ENCODE peak calls at places on chromosomes 2 and 18, in nine cellular contexts. One of them, this sample, is unnamed.

GRCh38 chr18:32351014-32351413 is 119.7 kb downstream of the GAREM1 start:
- DNase-seq in NCI-H1417: peak
- DNase-seq in kidney tubule cell: peak
- DNase-seq in breast epithelium: no peak
- DNase-seq in left lung: no peak
- DNase-seq in lower lobe of right lung: no peak
- DNase-seq in activated naive CD4-positive, alpha-beta T cell treated with anti-CD3 and anti-CD28 coated beads for 36 hours: no peak
- DNase-seq in head of caudate nucleus: no peak
- DNase-seq in NCI-H748 treated with DMSO at 0.1 percent for 48 hours: no peak
- DNase-seq in this sample: no peak

GRCh38 chr2:68811364-68811763 is 59.8 kb downstream of the BMP10 start:
- DNase-seq in kidney tubule cell: no peak
- DNase-seq in NCI-H1417: no peak
- DNase-seq in NCI-H748 treated with DMSO at 0.1 percent for 48 hours: no peak
- DNase-seq in breast epithelium: no peak
- DNase-seq in left lung: no peak
- DNase-seq in head of caudate nucleus: no peak
- DNase-seq in lower lobe of right lung: no peak
- DNase-seq in activated naive CD4-positive, alpha-beta T cell treated with anti-CD3 and anti-CD28 coated beads for 36 hours: no peak
- DNase-seq in this sample: no peak

GRCh38 chr2:73837847-73838585 is 9.3 kb downstream of the STAMBP start:
- DNase-seq in breast epithelium: no peak
- DNase-seq in lower lobe of right lung: no peak
- DNase-seq in activated naive CD4-positive, alpha-beta T cell treated with anti-CD3 and anti-CD28 coated beads for 36 hours: no peak
- DNase-seq in NCI-H748 treated with DMSO at 0.1 percent for 48 hours: no peak
- DNase-seq in head of caudate nucleus: no peak
- DNase-seq in left lung: no peak
- DNase-seq in NCI-H1417: no peak
- DNase-seq in kidney tubule cell: no peak
- DNase-seq in this sample: no peak

GRCh38 chr2:195477248-195477995 is 179.6 kb upstream of the SLC39A10 start:
- DNase-seq in activated naive CD4-positive, alpha-beta T cell treated with anti-CD3 and anti-CD28 coated beads for 36 hours: no peak
- DNase-seq in lower lobe of right lung: no peak
- DNase-seq in NCI-H1417: no peak
- DNase-seq in kidney tubule cell: peak
- DNase-seq in head of caudate nucleus: no peak
- DNase-seq in breast epithelium: no peak
- DNase-seq in left lung: no peak
- DNase-seq in NCI-H748 treated with DMSO at 0.1 percent for 48 hours: no peak
- DNase-seq in this sample: no peak

GRCh38 chr2:230326453-230327417 is at the start of gene SP140L:
- DNase-seq in lower lobe of right lung: peak
- DNase-seq in NCI-H748 treated with DMSO at 0.1 percent for 48 hours: no peak
- DNase-seq in left lung: peak
- DNase-seq in kidney tubule cell: peak
- DNase-seq in head of caudate nucleus: peak
- DNase-seq in activated naive CD4-positive, alpha-beta T cell treated with anti-CD3 and anti-CD28 coated beads for 36 hours: peak
- DNase-seq in NCI-H1417: peak
- DNase-seq in breast epithelium: peak
- DNase-seq in this sample: peak

GRCh38 chr2:23023722-23024121 is 361.3 kb upstream of the KLHL29 start:
- DNase-seq in lower lobe of right lung: no peak
- DNase-seq in kidney tubule cell: no peak
- DNase-seq in NCI-H1417: no peak
- DNase-seq in NCI-H748 treated with DMSO at 0.1 percent for 48 hours: no peak
- DNase-seq in head of caudate nucleus: no peak
- DNase-seq in left lung: no peak
- DNase-seq in activated naive CD4-positive, alpha-beta T cell treated with anti-CD3 and anti-CD28 coated beads for 36 hours: no peak
- DNase-seq in breast epithelium: no peak
- DNase-seq in this sample: no peak

GRCh38 chr2:121085801-121086200 is 199.2 kb downstream of the TFCP2L1 start:
- DNase-seq in breast epithelium: peak
- DNase-seq in NCI-H1417: peak
- DNase-seq in left lung: no peak
- DNase-seq in kidney tubule cell: no peak
- DNase-seq in NCI-H748 treated with DMSO at 0.1 percent for 48 hours: no peak
- DNase-seq in activated naive CD4-positive, alpha-beta T cell treated with anti-CD3 and anti-CD28 coated beads for 36 hours: no peak
- DNase-seq in head of caudate nucleus: no peak
- DNase-seq in lower lobe of right lung: no peak
- DNase-seq in this sample: no peak

GRCh38 chr2:199019898-199020507 is 437.7 kb downstream of the SATB2 start:
- DNase-seq in NCI-H1417: peak
- DNase-seq in activated naive CD4-positive, alpha-beta T cell treated with anti-CD3 and anti-CD28 coated beads for 36 hours: no peak
- DNase-seq in NCI-H748 treated with DMSO at 0.1 percent for 48 hours: peak
- DNase-seq in kidney tubule cell: peak
- DNase-seq in head of caudate nucleus: no peak
- DNase-seq in left lung: no peak
- DNase-seq in lower lobe of right lung: no peak
- DNase-seq in breast epithelium: no peak
- DNase-seq in this sample: no peak

GRCh38 chr18:11497585-11497984 is 111.8 kb upstream of the SLC35G4 start:
- DNase-seq in activated naive CD4-positive, alpha-beta T cell treated with anti-CD3 and anti-CD28 coated beads for 36 hours: no peak
- DNase-seq in left lung: no peak
- DNase-seq in breast epithelium: no peak
- DNase-seq in kidney tubule cell: no peak
- DNase-seq in NCI-H1417: no peak
- DNase-seq in lower lobe of right lung: no peak
- DNase-seq in NCI-H748 treated with DMSO at 0.1 percent for 48 hours: no peak
- DNase-seq in head of caudate nucleus: no peak
- DNase-seq in this sample: no peak

GRCh38 chr2:165863816-165864221 is 69.8 kb upstream of the GALNT3 start:
- DNase-seq in head of caudate nucleus: peak
- DNase-seq in NCI-H1417: peak
- DNase-seq in activated naive CD4-positive, alpha-beta T cell treated with anti-CD3 and anti-CD28 coated beads for 36 hours: peak
- DNase-seq in kidney tubule cell: no peak
- DNase-seq in lower lobe of right lung: no peak
- DNase-seq in left lung: no peak
- DNase-seq in NCI-H748 treated with DMSO at 0.1 percent for 48 hours: peak
- DNase-seq in breast epithelium: no peak
- DNase-seq in this sample: no peak

GRCh38 chr2:85924522-85924921 is 35.7 kb upstream of the ST3GAL5 start:
- DNase-seq in lower lobe of right lung: no peak
- DNase-seq in activated naive CD4-positive, alpha-beta T cell treated with anti-CD3 and anti-CD28 coated beads for 36 hours: no peak
- DNase-seq in NCI-H1417: no peak
- DNase-seq in kidney tubule cell: no peak
- DNase-seq in head of caudate nucleus: no peak
- DNase-seq in left lung: no peak
- DNase-seq in breast epithelium: peak
- DNase-seq in NCI-H748 treated with DMSO at 0.1 percent for 48 hours: no peak
- DNase-seq in this sample: no peak

GRCh38 chr18:48697441-48697840 is 158.6 kb downstream of the CTIF start:
- DNase-seq in breast epithelium: no peak
- DNase-seq in NCI-H1417: no peak
- DNase-seq in activated naive CD4-positive, alpha-beta T cell treated with anti-CD3 and anti-CD28 coated beads for 36 hours: no peak
- DNase-seq in NCI-H748 treated with DMSO at 0.1 percent for 48 hours: no peak
- DNase-seq in lower lobe of right lung: no peak
- DNase-seq in kidney tubule cell: no peak
- DNase-seq in left lung: no peak
- DNase-seq in head of caudate nucleus: no peak
- DNase-seq in this sample: no peak

GRCh38 chr2:174076040-174076439 is 110.9 kb upstream of the SP3 start:
- DNase-seq in lower lobe of right lung: no peak
- DNase-seq in activated naive CD4-positive, alpha-beta T cell treated with anti-CD3 and anti-CD28 coated beads for 36 hours: no peak
- DNase-seq in NCI-H1417: peak
- DNase-seq in breast epithelium: no peak
- DNase-seq in head of caudate nucleus: no peak
- DNase-seq in NCI-H748 treated with DMSO at 0.1 percent for 48 hours: no peak
- DNase-seq in left lung: no peak
- DNase-seq in kidney tubule cell: peak
- DNase-seq in this sample: no peak

GRCh38 chr2:159010963-159011362 is 42.5 kb downstream of the TANC1 start:
- DNase-seq in kidney tubule cell: no peak
- DNase-seq in NCI-H1417: no peak
- DNase-seq in left lung: no peak
- DNase-seq in NCI-H748 treated with DMSO at 0.1 percent for 48 hours: no peak
- DNase-seq in activated naive CD4-positive, alpha-beta T cell treated with anti-CD3 and anti-CD28 coated beads for 36 hours: no peak
- DNase-seq in lower lobe of right lung: no peak
- DNase-seq in head of caudate nucleus: no peak
- DNase-seq in breast epithelium: no peak
- DNase-seq in this sample: no peak

GRCh38 chr2:85457877-85458316 is 39.4 kb downstream of the SH2D6 start:
- DNase-seq in breast epithelium: no peak
- DNase-seq in NCI-H748 treated with DMSO at 0.1 percent for 48 hours: no peak
- DNase-seq in left lung: no peak
- DNase-seq in lower lobe of right lung: no peak
- DNase-seq in head of caudate nucleus: peak
- DNase-seq in activated naive CD4-positive, alpha-beta T cell treated with anti-CD3 and anti-CD28 coated beads for 36 hours: no peak
- DNase-seq in NCI-H1417: peak
- DNase-seq in kidney tubule cell: peak
- DNase-seq in this sample: no peak

GRCh38 chr2:17752892-17753802 is 463 bp downstream of the SMC6 start:
- DNase-seq in kidney tubule cell: peak
- DNase-seq in lower lobe of right lung: peak
- DNase-seq in left lung: no peak
- DNase-seq in NCI-H748 treated with DMSO at 0.1 percent for 48 hours: peak
- DNase-seq in head of caudate nucleus: peak
- DNase-seq in NCI-H1417: peak
- DNase-seq in breast epithelium: peak
- DNase-seq in activated naive CD4-positive, alpha-beta T cell treated with anti-CD3 and anti-CD28 coated beads for 36 hours: peak
- DNase-seq in this sample: peak

GRCh38 chr18:48975817-48976649 is 25.3 kb upstream of the SMAD7 start:
- DNase-seq in left lung: no peak
- DNase-seq in breast epithelium: peak
- DNase-seq in lower lobe of right lung: peak
- DNase-seq in activated naive CD4-positive, alpha-beta T cell treated with anti-CD3 and anti-CD28 coated beads for 36 hours: peak
- DNase-seq in kidney tubule cell: peak
- DNase-seq in head of caudate nucleus: no peak
- DNase-seq in NCI-H748 treated with DMSO at 0.1 percent for 48 hours: peak
- DNase-seq in NCI-H1417: peak
- DNase-seq in this sample: peak

GRCh38 chr18:31042391-31043181 is at the start of gene DSC3:
- DNase-seq in kidney tubule cell: peak
- DNase-seq in breast epithelium: no peak
- DNase-seq in activated naive CD4-positive, alpha-beta T cell treated with anti-CD3 and anti-CD28 coated beads for 36 hours: no peak
- DNase-seq in NCI-H748 treated with DMSO at 0.1 percent for 48 hours: peak
- DNase-seq in head of caudate nucleus: no peak
- DNase-seq in NCI-H1417: peak
- DNase-seq in lower lobe of right lung: peak
- DNase-seq in left lung: peak
- DNase-seq in this sample: no peak

GRCh38 chr2:20076757-20077156 is 25.3 kb upstream of the LAPTM4A start:
- DNase-seq in NCI-H1417: no peak
- DNase-seq in head of caudate nucleus: no peak
- DNase-seq in breast epithelium: no peak
- DNase-seq in left lung: no peak
- DNase-seq in activated naive CD4-positive, alpha-beta T cell treated with anti-CD3 and anti-CD28 coated beads for 36 hours: no peak
- DNase-seq in lower lobe of right lung: no peak
- DNase-seq in NCI-H748 treated with DMSO at 0.1 percent for 48 hours: no peak
- DNase-seq in kidney tubule cell: no peak
- DNase-seq in this sample: no peak